ENCODE peak calls at places on chromosomes 11 and 22, in six cellular contexts. O is stomach, U is spleen, G is sigmoid colon, C is GM12892, N is suprapubic skin. X is an unnamed sample.

GRCh38 chr22:23079814-23080521 is 9.6 kb downstream of the GNAZ start:
- DNase-seq in O (no peak), U (no peak), G (no peak), C (no peak), N (no peak), X (no peak)

GRCh38 chr22:30178180-30179126 is 68.1 kb downstream of the LIF start:
- DNase-seq in O (no peak), U (no peak), G (no peak), C (no peak), N (no peak), X (no peak)

GRCh38 chr11:69524291-69524882 is 42.9 kb downstream of the LINC01488 start:
- DNase-seq in O (no peak), U (peak; percentile 55), G (peak; percentile 55), C (no peak), N (peak; percentile 21), X (no peak)

GRCh38 chr22:17120281-17120680 is 879 bp downstream of the TMEM121B start:
- DNase-seq in O (peak; percentile 51), U (peak; percentile 89), G (no peak), C (peak; percentile 50), N (no peak), X (peak; percentile 54)

GRCh38 chr11:67584205-67584880 is 731 bp downstream of the GSTP1 start:
- DNase-seq in O (peak; percentile 81), U (peak; percentile 91), G (peak; percentile 94), C (no peak), N (peak; percentile 94), X (no peak)

GRCh38 chr22:31212783-31213626 is 907 bp downstream of the LIMK2 start:
- DNase-seq in O (no peak), U (peak; percentile 80), G (no peak), C (no peak), N (no peak), X (no peak)

GRCh38 chr11:14687456-14687855 is 43.9 kb downstream of the PDE3B start:
- DNase-seq in O (no peak), U (no peak), G (no peak), C (no peak), N (no peak), X (no peak)

GRCh38 chr11:17638311-17638710 is 81.1 kb upstream of the MYOD1 start:
- DNase-seq in O (no peak), U (no peak), G (no peak), C (no peak), N (peak; percentile 44), X (no peak)

GRCh38 chr11:3906166-3906565 is 50.7 kb downstream of the STIM1 start:
- DNase-seq in O (no peak), U (no peak), G (no peak), C (no peak), N (no peak), X (no peak)

GRCh38 chr11:3907590-3907989 is 52.1 kb downstream of the STIM1 start:
- DNase-seq in O (no peak), U (no peak), G (no peak), C (no peak), N (no peak), X (no peak)

GRCh38 chr11:3904228-3904627 is 48.8 kb downstream of the STIM1 start:
- DNase-seq in O (no peak), U (no peak), G (no peak), C (no peak), N (no peak), X (no peak)

GRCh38 chr11:3903207-3903896 is 47.9 kb downstream of the STIM1 start:
- DNase-seq in O (no peak), U (no peak), G (no peak), C (no peak), N (no peak), X (no peak)

GRCh38 chr11:3905080-3905953 is 49.9 kb downstream of the STIM1 start:
- DNase-seq in O (peak; percentile 34), U (no peak), G (no peak), C (peak; percentile 37), N (no peak), X (peak; percentile 52)
- TF ChIP-seq POLR2A in O (no peak), U (no peak), G (no peak), C (no peak), N (no peak), X (no peak)

DNA sequence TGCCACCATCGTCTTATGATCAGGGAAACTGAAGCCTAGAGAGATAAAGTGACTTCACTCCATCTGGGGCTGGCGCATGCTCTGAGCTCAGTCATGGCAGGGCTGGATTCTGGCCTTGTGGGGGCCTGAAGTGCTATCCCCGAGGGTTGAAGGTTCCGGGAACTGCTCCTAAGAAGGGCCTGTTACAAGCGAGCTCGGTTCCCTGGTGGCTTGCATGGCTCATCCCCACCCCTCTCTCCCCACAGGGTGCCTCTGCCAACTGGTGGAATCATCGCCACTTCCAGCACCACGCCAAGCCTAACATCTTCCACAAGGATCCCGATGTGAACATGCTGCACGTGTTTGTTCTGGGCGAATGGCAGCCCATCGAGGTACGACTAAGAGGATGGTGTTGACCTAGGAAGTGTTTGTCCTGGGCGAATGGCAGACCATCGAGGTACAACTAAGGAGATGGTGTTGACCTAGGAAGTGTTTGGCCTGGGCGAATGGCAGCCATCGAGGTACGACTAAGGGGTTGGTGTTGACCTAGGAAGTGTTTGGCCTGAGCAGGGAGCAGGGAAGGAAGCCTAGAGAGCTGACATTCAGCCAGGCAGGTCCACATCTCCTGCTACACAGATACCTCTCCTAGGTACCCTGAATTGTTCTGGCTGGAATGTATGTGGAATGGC is 19.9 kb downstream of the FADS2 start:
- DNase-seq in O (no peak), U (no peak), G (no peak), C (no peak), N (no peak), X (no peak)
- TF ChIP-seq POLR2AphosphoS5 in O (no peak), U (no peak), G (no peak), C (no peak), N (no peak), X (no peak)

GRCh38 chr22:25970996-25971811 is 198.1 kb upstream of the SEZ6L start:
- DNase-seq in O (no peak), U (no peak), G (no peak), C (no peak), N (no peak), X (no peak)
- TF ChIP-seq POLR2A in O (no peak), U (no peak), G (no peak), C (no peak), N (no peak), X (no peak)

DNA sequence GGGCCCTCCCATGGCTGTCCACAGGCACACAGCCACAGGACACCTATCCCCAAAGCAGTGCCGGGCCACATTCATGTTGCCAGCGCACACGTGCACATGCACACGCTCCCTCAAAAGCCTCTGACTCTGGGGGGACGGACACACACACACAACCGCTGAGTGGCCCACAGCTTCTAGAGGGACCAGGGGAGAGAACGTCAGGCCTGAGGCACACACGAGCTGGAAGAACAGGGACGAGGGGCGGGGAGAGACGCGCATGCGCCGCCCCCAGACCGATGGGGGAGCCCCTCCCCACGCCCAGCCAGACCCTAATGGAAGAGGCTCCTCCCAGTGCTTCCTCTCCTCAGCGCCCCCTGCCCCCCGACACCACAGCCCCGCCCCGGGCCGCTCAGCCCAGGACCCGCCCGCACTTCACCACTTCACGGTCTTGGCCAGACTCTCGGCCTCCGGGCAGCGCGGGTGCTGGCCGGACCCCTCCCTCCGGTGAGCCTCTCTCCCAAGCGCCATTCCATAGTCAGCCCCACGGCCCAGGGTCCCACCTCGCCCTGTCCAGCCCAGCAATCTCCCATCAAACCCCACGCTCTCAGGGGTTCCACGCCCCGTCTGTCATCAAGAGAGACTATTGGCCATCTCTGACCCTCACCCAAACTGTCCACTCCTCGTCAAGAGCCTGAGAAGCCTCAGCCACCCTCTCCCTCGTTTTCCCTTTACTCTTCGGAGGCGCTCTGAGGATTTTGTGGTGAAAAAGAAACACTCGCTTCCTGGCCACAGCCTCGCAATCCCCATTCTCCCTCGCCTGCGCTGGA is 11.7 kb downstream of the NRXN2 start:
- DNase-seq in O (no peak), U (no peak), G (no peak), C (no peak), N (no peak), X (no peak)
- TF ChIP-seq POLR2AphosphoS5 in O (no peak), U (no peak), G (no peak), C (no peak), N (no peak), X (no peak)

GRCh38 chr11:65112551-65113360 is 1.1 kb downstream of the TM7SF2 start:
- DNase-seq in O (peak; percentile 75), U (peak; percentile 95), G (peak; percentile 83), C (peak; percentile 75), N (peak; percentile 75), X (peak; percentile 73)
- TF ChIP-seq POLR2A in O (no peak), U (no peak), G (no peak), C (no peak), N (no peak), X (no peak)

GRCh38 chr22:39245130-39246039 is 603 bp upstream of the PDGFB start:
- DNase-seq in O (no peak), U (no peak), G (no peak), C (no peak), N (no peak), X (no peak)

GRCh38 chr22:39243443-39244072 is 1.2 kb downstream of the PDGFB start:
- DNase-seq in O (no peak), U (no peak), G (no peak), C (no peak), N (no peak), X (no peak)

GRCh38 chr22:39242809-39243442 is 1.9 kb downstream of the PDGFB start:
- DNase-seq in O (peak; percentile 73), U (no peak), G (no peak), C (no peak), N (no peak), X (no peak)

GRCh38 chr22:39244496-39245129 is at the start of gene PDGFB:
- DNase-seq in O (peak; percentile 61), U (no peak), G (no peak), C (no peak), N (no peak), X (no peak)

DNA sequence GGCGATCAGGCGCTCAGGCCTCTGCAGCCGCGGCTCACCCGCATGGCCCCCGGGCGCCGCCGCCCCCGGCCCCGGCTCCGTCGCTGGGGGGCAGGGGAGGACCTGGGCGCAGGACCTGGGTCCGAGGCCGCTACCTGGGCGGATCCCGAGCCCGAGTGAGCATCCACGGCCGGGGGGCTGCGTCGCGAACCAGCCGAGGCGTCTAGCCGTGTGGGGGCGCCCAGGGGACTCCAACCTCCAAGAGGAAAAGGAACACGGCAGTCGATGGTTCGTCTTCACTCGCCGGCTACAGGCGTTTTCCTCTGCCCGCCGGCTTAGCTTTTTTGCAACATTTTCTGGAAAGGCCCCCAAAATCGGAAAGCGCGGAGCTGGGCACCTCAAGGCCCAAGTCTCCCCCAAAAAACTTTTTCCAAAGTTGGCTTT is 698 bp downstream of the PDGFB start:
- DNase-seq in O (no peak), U (no peak), G (no peak), C (no peak), N (no peak), X (no peak)
- TF ChIP-seq POLR2AphosphoS5 in O (no peak), U (no peak), G (no peak), C (no peak), N (no peak), X (no peak)

GRCh38 chr22:39463931-39464390 is 7.1 kb downstream of the MGAT3 start:
- DNase-seq in O (no peak), U (peak; percentile 66), G (no peak), C (no peak), N (no peak), X (no peak)
- TF ChIP-seq POLR2A in O (no peak), U (no peak), G (no peak), C (no peak), N (no peak), X (no peak)